ENCODE peak calls at places on chromosome 20, in eight cellular contexts. D is amygdala, B is LoVo, X is NCI-H1417 treated with DMSO at 0.1 percent for 48 hours, A is erythroblast, Z is lower leg skin, Q is lung microvascular endothelial cell, U is iris pigment epithelial cell. O is an unnamed sample.

GRCh38 chr20:60056345-60057122 is 98.3 kb downstream of the CDH26 start:
- DNase-seq in D (no peak), B (no peak), X (no peak), A (no peak), Z (peak), Q (no peak), U (no peak), O (no peak)

GRCh38 chr20:22836877-22837276 is 198.2 kb upstream of the SSTR4 start:
- DNase-seq in D (no peak), B (no peak), X (no peak), A (peak), Z (no peak), Q (no peak), U (peak), O (no peak)

GRCh38 chr20:22824077-22824476 is 211.0 kb upstream of the SSTR4 start:
- DNase-seq in D (no peak), B (no peak), X (no peak), A (no peak), Z (peak), Q (no peak), U (no peak), O (no peak)

GRCh38 chr20:25336561-25337422 is 53.8 kb downstream of the ABHD12 start:
- DNase-seq in D (peak), B (no peak), X (no peak), A (peak), Z (no peak), Q (peak), U (peak), O (no peak)

GRCh38 chr20:4059631-4060030 is 44.3 kb upstream of the RNF24 start:
- DNase-seq in D (no peak), B (no peak), X (no peak), A (no peak), Z (no peak), Q (no peak), U (no peak), O (no peak)

GRCh38 chr20:63359937-63360849 is 956 bp downstream of the CHRNA4 start:
- DNase-seq in D (no peak), B (no peak), X (no peak), A (no peak), Z (no peak), Q (no peak), U (no peak), O (no peak)

GRCh38 chr20:10674684-10675455 is 1.1 kb upstream of the JAG1 start:
- DNase-seq in D (peak), B (peak), X (no peak), A (peak), Z (peak), Q (peak), U (peak), O (peak)

GRCh38 chr20:12171927-12172581 is 254.4 kb downstream of the BTBD3 start:
- DNase-seq in D (no peak), B (no peak), X (peak), A (no peak), Z (no peak), Q (no peak), U (peak), O (no peak)

GRCh38 chr20:45293041-45294002 is 13.3 kb upstream of the RBPJL start:
- DNase-seq in D (peak), B (peak), X (peak), A (peak), Z (peak), Q (peak), U (peak), O (peak)

GRCh38 chr20:44020406-44021148 is 105.9 kb downstream of the TOX2 start:
- DNase-seq in D (no peak), B (no peak), X (no peak), A (no peak), Z (peak), Q (no peak), U (no peak), O (peak)

GRCh38 chr20:35174458-35175216 is 2.8 kb downstream of the PROCR start:
- DNase-seq in D (no peak), B (peak), X (no peak), A (peak), Z (no peak), Q (peak), U (no peak), O (no peak)

GRCh38 chr20:47764154-47764734 is 21.0 kb downstream of the SULF2 start:
- DNase-seq in D (no peak), B (no peak), X (no peak), A (peak), Z (no peak), Q (no peak), U (peak), O (no peak)

GRCh38 chr20:32179515-32179914 is 28.0 kb downstream of the PLAGL2 start:
- DNase-seq in D (no peak), B (no peak), X (no peak), A (no peak), Z (no peak), Q (no peak), U (no peak), O (no peak)

GRCh38 chr20:17992224-17992637 is 23.4 kb downstream of the MGME1 start:
- DNase-seq in D (no peak), B (no peak), X (no peak), A (no peak), Z (no peak), Q (no peak), U (peak), O (no peak)

GRCh38 chr20:23050847-23051627 is 1.6 kb upstream of the THBD start:
- DNase-seq in D (no peak), B (no peak), X (no peak), A (peak), Z (peak), Q (peak), U (peak), O (peak)

GRCh38 chr20:51311636-51312479 is 230.7 kb downstream of the NFATC2 start:
- DNase-seq in D (no peak), B (no peak), X (no peak), A (no peak), Z (no peak), Q (no peak), U (peak), O (no peak)

GRCh38 chr20:51340451-51340840 is 202.1 kb downstream of the NFATC2 start:
- DNase-seq in D (no peak), B (no peak), X (no peak), A (no peak), Z (no peak), Q (no peak), U (peak), O (no peak)

GRCh38 chr20:14525439-14525838 is 188.0 kb upstream of the FLRT3 start:
- DNase-seq in D (no peak), B (no peak), X (no peak), A (no peak), Z (no peak), Q (no peak), U (no peak), O (no peak)

GRCh38 chr20:47678536-47678935 is 106.7 kb downstream of the SULF2 start:
- DNase-seq in D (no peak), B (no peak), X (no peak), A (no peak), Z (no peak), Q (no peak), U (no peak), O (no peak)

GRCh38 chr20:48711696-48712464 is 115.9 kb downstream of the PREX1 start:
- DNase-seq in D (no peak), B (no peak), X (no peak), A (no peak), Z (no peak), Q (no peak), U (no peak), O (no peak)

GRCh38 chr20:52103911-52104545 is 87.6 kb downstream of the ZFP64 start:
- DNase-seq in D (no peak), B (no peak), X (no peak), A (no peak), Z (no peak), Q (peak), U (peak), O (no peak)

GRCh38 chr20:63980317-63980805 is 571 bp upstream of the PRPF6 start:
- DNase-seq in D (no peak), B (no peak), X (no peak), A (no peak), Z (no peak), Q (no peak), U (no peak), O (no peak)

GRCh38 chr20:10792291-10792690 is 118.5 kb upstream of the JAG1 start:
- DNase-seq in D (no peak), B (no peak), X (no peak), A (no peak), Z (no peak), Q (no peak), U (no peak), O (no peak)

GRCh38 chr20:37361336-37361735 is 15.4 kb downstream of the SRC start:
- DNase-seq in D (no peak), B (no peak), X (no peak), A (no peak), Z (no peak), Q (no peak), U (no peak), O (peak)

GRCh38 chr20:36467076-36467999 is 74.0 kb upstream of the MYL9 start:
- DNase-seq in D (no peak), B (peak), X (peak), A (no peak), Z (peak), Q (peak), U (no peak), O (peak)

GRCh38 chr20:8774412-8774811 is 294.5 kb upstream of the PLCB4 start:
- DNase-seq in D (no peak), B (no peak), X (no peak), A (no peak), Z (no peak), Q (no peak), U (peak), O (no peak)

GRCh38 chr20:50546729-50547314 is 36.6 kb downstream of the PTPN1 start:
- DNase-seq in D (no peak), B (no peak), X (no peak), A (no peak), Z (no peak), Q (no peak), U (no peak), O (no peak)

GRCh38 chr20:11891081-11891826 is 26.4 kb upstream of the BTBD3 start:
- DNase-seq in D (peak), B (peak), X (peak), A (peak), Z (peak), Q (peak), U (peak), O (peak)

GRCh38 chr20:48339147-48339985 is 488.4 kb downstream of the PREX1 start:
- DNase-seq in D (no peak), B (no peak), X (no peak), A (no peak), Z (peak), Q (no peak), U (peak), O (no peak)

GRCh38 chr20:62411479-62412193 is 4.6 kb upstream of the CABLES2 start:
- DNase-seq in D (no peak), B (no peak), X (no peak), A (no peak), Z (no peak), Q (no peak), U (no peak), O (no peak)

O was measured in suprapubic skin.